ENCODE peak calls at places on chromosome 6, in nine cellular contexts. One of them, this sample, is unnamed.

GRCh38 chr6:34052918-34053608 is 92.8 kb downstream of the GRM4 start:
- DNase-seq in astrocyte of the spinal cord: no peak
- DNase-seq in foreskin fibroblast: no peak
- DNase-seq in GM13976: no peak
- DNase-seq in CD4-positive, alpha-beta T cell: no peak
- DNase-seq in AG09309: no peak
- DNase-seq in cardiac muscle cell: no peak
- DNase-seq in fibroblast of the aortic adventitia: no peak
- DNase-seq in pancreas: no peak
- DNase-seq in this sample: no peak

GRCh38 chr6:152240436-152240835 is 396.7 kb downstream of the SYNE1 start:
- DNase-seq in AG09309: no peak
- DNase-seq in pancreas: no peak
- DNase-seq in astrocyte of the spinal cord: no peak
- DNase-seq in fibroblast of the aortic adventitia: no peak
- DNase-seq in CD4-positive, alpha-beta T cell: no peak
- DNase-seq in cardiac muscle cell: no peak
- DNase-seq in GM13976: no peak
- DNase-seq in foreskin fibroblast: no peak
- DNase-seq in this sample: no peak

GRCh38 chr6:70108230-70108629 is 194.7 kb downstream of the COL9A1 start:
- DNase-seq in fibroblast of the aortic adventitia: peak
- DNase-seq in pancreas: no peak
- DNase-seq in foreskin fibroblast: peak
- DNase-seq in AG09309: no peak
- DNase-seq in cardiac muscle cell: peak
- DNase-seq in CD4-positive, alpha-beta T cell: no peak
- DNase-seq in astrocyte of the spinal cord: peak
- DNase-seq in GM13976: peak
- DNase-seq in this sample: no peak

GRCh38 chr6:157791461-157791860 is 31.6 kb upstream of the SNX9 start:
- DNase-seq in cardiac muscle cell: no peak
- DNase-seq in fibroblast of the aortic adventitia: no peak
- DNase-seq in astrocyte of the spinal cord: no peak
- DNase-seq in AG09309: no peak
- DNase-seq in foreskin fibroblast: no peak
- DNase-seq in CD4-positive, alpha-beta T cell: no peak
- DNase-seq in pancreas: no peak
- DNase-seq in GM13976: no peak
- DNase-seq in this sample: no peak

GRCh38 chr6:2916354-2916925 is 13.3 kb upstream of the SERPINB9 start:
- DNase-seq in foreskin fibroblast: no peak
- DNase-seq in cardiac muscle cell: no peak
- DNase-seq in fibroblast of the aortic adventitia: no peak
- DNase-seq in AG09309: no peak
- DNase-seq in pancreas: no peak
- DNase-seq in GM13976: no peak
- DNase-seq in astrocyte of the spinal cord: no peak
- DNase-seq in CD4-positive, alpha-beta T cell: no peak
- DNase-seq in this sample: no peak

GRCh38 chr6:116265081-116265829 is 11.4 kb upstream of the TSPYL4 start:
- DNase-seq in AG09309: no peak
- DNase-seq in foreskin fibroblast: peak
- DNase-seq in pancreas: peak
- DNase-seq in cardiac muscle cell: peak
- DNase-seq in GM13976: no peak
- DNase-seq in astrocyte of the spinal cord: no peak
- DNase-seq in fibroblast of the aortic adventitia: no peak
- DNase-seq in CD4-positive, alpha-beta T cell: no peak
- DNase-seq in this sample: no peak

GRCh38 chr6:99867026-99867425 is 127.0 kb downstream of the MCHR2 start:
- DNase-seq in AG09309: no peak
- DNase-seq in fibroblast of the aortic adventitia: no peak
- DNase-seq in GM13976: no peak
- DNase-seq in cardiac muscle cell: no peak
- DNase-seq in pancreas: no peak
- DNase-seq in astrocyte of the spinal cord: no peak
- DNase-seq in foreskin fibroblast: no peak
- DNase-seq in CD4-positive, alpha-beta T cell: no peak
- DNase-seq in this sample: no peak

GRCh38 chr6:114009192-114009591 is 38.2 kb upstream of the HDAC2 start:
- DNase-seq in fibroblast of the aortic adventitia: no peak
- DNase-seq in foreskin fibroblast: no peak
- DNase-seq in pancreas: no peak
- DNase-seq in AG09309: no peak
- DNase-seq in CD4-positive, alpha-beta T cell: no peak
- DNase-seq in GM13976: no peak
- DNase-seq in astrocyte of the spinal cord: no peak
- DNase-seq in cardiac muscle cell: no peak
- DNase-seq in this sample: no peak

GRCh38 chr6:117681321-117681720 is 6.1 kb downstream of the NUS1 start:
- DNase-seq in foreskin fibroblast: no peak
- DNase-seq in AG09309: no peak
- DNase-seq in pancreas: no peak
- DNase-seq in cardiac muscle cell: peak
- DNase-seq in GM13976: no peak
- DNase-seq in fibroblast of the aortic adventitia: no peak
- DNase-seq in astrocyte of the spinal cord: no peak
- DNase-seq in CD4-positive, alpha-beta T cell: no peak
- DNase-seq in this sample: no peak

GRCh38 chr6:5205877-5206840 is 54.6 kb downstream of the LYRM4 start:
- DNase-seq in AG09309: peak
- DNase-seq in foreskin fibroblast: no peak
- DNase-seq in astrocyte of the spinal cord: peak
- DNase-seq in cardiac muscle cell: peak
- DNase-seq in CD4-positive, alpha-beta T cell: no peak
- DNase-seq in pancreas: peak
- DNase-seq in GM13976: no peak
- DNase-seq in fibroblast of the aortic adventitia: peak
- DNase-seq in this sample: peak

GRCh38 chr6:25717856-25718740 is 36.4 kb upstream of the SLC17A4 start:
- DNase-seq in AG09309: no peak
- DNase-seq in foreskin fibroblast: peak
- DNase-seq in pancreas: no peak
- DNase-seq in GM13976: no peak
- DNase-seq in fibroblast of the aortic adventitia: peak
- DNase-seq in cardiac muscle cell: peak
- DNase-seq in astrocyte of the spinal cord: peak
- DNase-seq in CD4-positive, alpha-beta T cell: no peak
- DNase-seq in this sample: no peak
- TF ChIP-seq CTCF in AG09309: peak
- TF ChIP-seq CTCF in foreskin fibroblast: peak
- TF ChIP-seq CTCF in pancreas: peak
- TF ChIP-seq CTCF in GM13976: peak
- TF ChIP-seq CTCF in fibroblast of the aortic adventitia: peak
- TF ChIP-seq CTCF in cardiac muscle cell: peak
- TF ChIP-seq CTCF in astrocyte of the spinal cord: peak
- TF ChIP-seq CTCF in CD4-positive, alpha-beta T cell: peak
- TF ChIP-seq CTCF in this sample: no peak

DNA sequence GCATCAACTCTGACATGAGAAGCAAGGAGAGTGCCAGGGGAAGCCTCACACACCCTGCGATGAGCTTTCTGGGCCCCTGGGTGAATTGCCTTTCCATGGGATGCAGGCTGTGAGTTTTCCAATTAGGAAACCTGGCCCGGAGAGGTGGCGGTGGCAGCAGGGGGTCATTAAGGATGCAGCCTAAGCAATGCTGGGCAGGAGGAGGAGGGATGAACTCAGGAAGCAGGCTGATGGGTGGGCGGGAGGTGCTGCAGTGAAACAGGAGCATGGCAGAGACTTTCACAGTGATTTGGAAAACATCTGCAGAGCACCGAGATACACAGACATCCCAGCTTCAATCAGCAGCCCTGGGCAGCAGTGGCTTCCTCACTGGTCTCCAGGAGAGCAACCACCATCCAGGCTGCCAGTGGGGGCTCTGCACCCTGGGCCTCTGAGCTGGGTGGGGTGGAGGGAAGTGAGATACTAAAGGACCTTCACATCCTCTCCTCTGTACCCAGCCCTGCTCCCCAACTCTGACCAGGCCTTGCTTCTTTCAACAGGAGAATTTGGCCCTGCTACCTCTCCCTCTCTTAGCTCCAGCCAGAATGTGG is 44.9 kb downstream of the LRFN2 start:
- DNase-seq in cardiac muscle cell: no peak
- DNase-seq in GM13976: no peak
- DNase-seq in AG09309: no peak
- DNase-seq in pancreas: no peak
- DNase-seq in fibroblast of the aortic adventitia: no peak
- DNase-seq in astrocyte of the spinal cord: no peak
- DNase-seq in CD4-positive, alpha-beta T cell: no peak
- DNase-seq in foreskin fibroblast: no peak
- DNase-seq in this sample: no peak
- TF ChIP-seq CTCF in cardiac muscle cell: no peak
- TF ChIP-seq CTCF in GM13976: no peak
- TF ChIP-seq CTCF in AG09309: no peak
- TF ChIP-seq CTCF in pancreas: no peak
- TF ChIP-seq CTCF in fibroblast of the aortic adventitia: no peak
- TF ChIP-seq CTCF in astrocyte of the spinal cord: no peak
- TF ChIP-seq CTCF in CD4-positive, alpha-beta T cell: no peak
- TF ChIP-seq CTCF in foreskin fibroblast: no peak
- TF ChIP-seq CTCF in this sample: no peak

DNA sequence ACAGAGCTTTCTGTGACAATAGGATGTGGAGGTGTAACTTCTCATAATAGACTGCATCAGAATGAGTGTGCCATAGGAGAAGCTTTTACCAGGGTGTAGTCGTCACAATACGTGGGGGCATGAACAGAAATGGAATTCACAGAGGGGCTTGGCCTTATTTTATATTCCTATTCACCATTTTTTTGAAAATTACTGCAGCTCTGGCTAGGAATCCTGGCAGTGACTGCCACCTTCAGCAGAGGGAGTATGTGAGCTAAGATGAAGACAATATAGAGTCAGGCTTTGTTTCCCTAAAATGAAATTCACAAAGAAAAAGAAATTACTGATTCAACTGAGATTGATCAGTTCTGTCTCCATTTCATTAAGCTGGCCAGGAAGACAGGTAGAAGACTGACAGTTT is 13.9 kb downstream of the TOMM6 start:
- DNase-seq in CD4-positive, alpha-beta T cell: no peak
- DNase-seq in foreskin fibroblast: peak
- DNase-seq in pancreas: no peak
- DNase-seq in AG09309: no peak
- DNase-seq in fibroblast of the aortic adventitia: peak
- DNase-seq in GM13976: no peak
- DNase-seq in cardiac muscle cell: peak
- DNase-seq in astrocyte of the spinal cord: peak
- DNase-seq in this sample: no peak
- TF ChIP-seq CTCF in CD4-positive, alpha-beta T cell: no peak
- TF ChIP-seq CTCF in foreskin fibroblast: peak
- TF ChIP-seq CTCF in pancreas: no peak
- TF ChIP-seq CTCF in AG09309: peak
- TF ChIP-seq CTCF in fibroblast of the aortic adventitia: peak
- TF ChIP-seq CTCF in GM13976: peak
- TF ChIP-seq CTCF in cardiac muscle cell: peak
- TF ChIP-seq CTCF in astrocyte of the spinal cord: peak
- TF ChIP-seq CTCF in this sample: no peak

GRCh38 chr6:37566209-37566859 is 66.6 kb upstream of the CCDC167 start:
- DNase-seq in pancreas: peak
- DNase-seq in cardiac muscle cell: peak
- DNase-seq in AG09309: no peak
- DNase-seq in GM13976: peak
- DNase-seq in fibroblast of the aortic adventitia: peak
- DNase-seq in foreskin fibroblast: no peak
- DNase-seq in astrocyte of the spinal cord: peak
- DNase-seq in CD4-positive, alpha-beta T cell: peak
- DNase-seq in this sample: no peak

GRCh38 chr6:37569317-37569716 is 69.6 kb upstream of the CCDC167 start:
- DNase-seq in cardiac muscle cell: no peak
- DNase-seq in AG09309: no peak
- DNase-seq in CD4-positive, alpha-beta T cell: no peak
- DNase-seq in pancreas: no peak
- DNase-seq in astrocyte of the spinal cord: no peak
- DNase-seq in fibroblast of the aortic adventitia: no peak
- DNase-seq in foreskin fibroblast: no peak
- DNase-seq in GM13976: no peak
- DNase-seq in this sample: no peak

GRCh38 chr6:37569999-37570776 is 70.5 kb upstream of the CCDC167 start:
- DNase-seq in fibroblast of the aortic adventitia: no peak
- DNase-seq in AG09309: no peak
- DNase-seq in astrocyte of the spinal cord: no peak
- DNase-seq in pancreas: no peak
- DNase-seq in cardiac muscle cell: no peak
- DNase-seq in CD4-positive, alpha-beta T cell: no peak
- DNase-seq in foreskin fibroblast: no peak
- DNase-seq in GM13976: no peak
- DNase-seq in this sample: no peak

GRCh38 chr6:37561361-37561760 is 61.7 kb upstream of the CCDC167 start:
- DNase-seq in GM13976: no peak
- DNase-seq in cardiac muscle cell: no peak
- DNase-seq in AG09309: no peak
- DNase-seq in pancreas: no peak
- DNase-seq in foreskin fibroblast: no peak
- DNase-seq in CD4-positive, alpha-beta T cell: no peak
- DNase-seq in astrocyte of the spinal cord: no peak
- DNase-seq in fibroblast of the aortic adventitia: no peak
- DNase-seq in this sample: no peak

DNA sequence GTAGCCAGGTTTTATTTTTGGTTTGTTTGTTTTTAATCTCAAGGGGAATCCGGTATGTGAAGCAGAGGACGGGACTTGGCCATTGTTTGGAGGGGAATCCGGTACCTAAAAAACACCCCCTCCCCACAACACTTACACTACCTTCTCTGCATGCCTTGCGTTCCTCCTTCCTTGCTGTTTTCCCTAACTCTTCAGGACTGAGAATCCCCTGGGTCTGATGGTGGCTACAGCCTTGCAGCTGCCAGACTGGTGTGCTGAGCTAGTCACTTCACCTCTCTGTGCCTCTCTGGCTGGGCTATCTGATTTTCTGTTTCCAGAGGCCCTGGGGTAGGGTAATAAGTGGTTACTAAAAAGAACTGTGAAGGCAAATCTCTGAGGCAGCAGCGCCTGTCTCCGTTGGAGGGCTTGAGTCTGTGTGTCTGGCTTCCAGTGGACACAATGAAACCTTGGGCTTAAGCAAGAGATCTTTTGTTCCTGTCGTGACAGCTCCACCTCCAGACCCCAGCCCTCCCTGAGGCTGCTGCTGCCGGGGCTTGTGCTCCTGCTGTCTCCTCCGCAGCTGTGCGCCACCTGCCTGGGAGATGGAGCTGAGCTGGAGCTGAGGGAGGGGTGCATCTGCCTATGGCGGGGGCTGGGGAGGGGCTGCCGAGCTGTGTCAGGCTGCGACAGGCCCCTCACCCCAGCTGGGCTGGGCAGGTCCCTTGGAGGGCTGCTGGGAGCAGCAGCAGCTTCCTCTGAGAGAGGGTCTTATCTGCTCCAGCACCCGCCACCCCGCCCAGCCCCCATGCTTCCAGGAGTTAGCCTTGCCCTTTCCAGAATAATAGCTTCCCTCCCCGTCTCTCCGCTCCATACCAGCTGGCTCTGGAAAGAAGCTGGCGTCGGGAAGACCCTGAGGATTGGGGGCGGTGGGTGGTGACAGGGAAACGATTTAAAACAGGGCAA is 65.8 kb upstream of the CCDC167 start:
- DNase-seq in CD4-positive, alpha-beta T cell: no peak
- DNase-seq in pancreas: no peak
- DNase-seq in fibroblast of the aortic adventitia: no peak
- DNase-seq in AG09309: no peak
- DNase-seq in cardiac muscle cell: no peak
- DNase-seq in foreskin fibroblast: no peak
- DNase-seq in astrocyte of the spinal cord: no peak
- DNase-seq in GM13976: no peak
- DNase-seq in this sample: no peak
- TF ChIP-seq CTCF in CD4-positive, alpha-beta T cell: no peak
- TF ChIP-seq CTCF in pancreas: no peak
- TF ChIP-seq CTCF in fibroblast of the aortic adventitia: no peak
- TF ChIP-seq CTCF in AG09309: peak
- TF ChIP-seq CTCF in cardiac muscle cell: no peak
- TF ChIP-seq CTCF in foreskin fibroblast: peak
- TF ChIP-seq CTCF in astrocyte of the spinal cord: peak
- TF ChIP-seq CTCF in GM13976: no peak
- TF ChIP-seq CTCF in this sample: no peak

This sample was measured in omental fat pad.